ENCODE peak calls at places on chromosomes 13 and 19, in six cellular contexts. One of them, this sample, is unnamed.

GRCh38 chr19:46745521-46746280 is at the start of gene FKRP:
- DNase-seq in ovary: peak; percentile 55
- DNase-seq in A172: no peak
- DNase-seq in NCI-H446: peak; percentile 31
- DNase-seq in ascending aorta: no peak
- DNase-seq in OCI-M1: peak; percentile 69
- DNase-seq in this sample: no peak

GRCh38 chr13:49436890-49437289 is 7.0 kb downstream of the CAB39L start:
- DNase-seq in ovary: peak; percentile 69
- DNase-seq in A172: peak; percentile 46
- DNase-seq in NCI-H446: no peak
- DNase-seq in ascending aorta: peak; percentile 71
- DNase-seq in OCI-M1: peak; percentile 84
- DNase-seq in this sample: peak; percentile 37

GRCh38 chr13:73715114-73715909 is 418.9 kb downstream of the KLF12 start:
- DNase-seq in ovary: no peak
- DNase-seq in A172: no peak
- DNase-seq in NCI-H446: no peak
- DNase-seq in ascending aorta: no peak
- DNase-seq in OCI-M1: peak; percentile 27
- DNase-seq in this sample: no peak

GRCh38 chr19:30857388-30857787 is 485.2 kb downstream of the ZNF536 start:
- DNase-seq in ovary: no peak
- DNase-seq in A172: no peak
- DNase-seq in NCI-H446: no peak
- DNase-seq in ascending aorta: no peak
- DNase-seq in OCI-M1: no peak
- DNase-seq in this sample: no peak

GRCh38 chr13:113495494-113496251 is 5.2 kb upstream of the DCUN1D2 start:
- DNase-seq in ovary: no peak
- DNase-seq in A172: peak; percentile 10
- DNase-seq in NCI-H446: no peak
- DNase-seq in ascending aorta: no peak
- DNase-seq in OCI-M1: no peak
- DNase-seq in this sample: peak; percentile 16

GRCh38 chr13:30730526-30730925 is 4.8 kb upstream of the ALOX5AP start:
- DNase-seq in ovary: no peak
- DNase-seq in A172: no peak
- DNase-seq in NCI-H446: peak; percentile 47
- DNase-seq in ascending aorta: no peak
- DNase-seq in OCI-M1: no peak
- DNase-seq in this sample: no peak

GRCh38 chr13:46655727-46656180 is 102.8 kb downstream of the LRCH1 start:
- DNase-seq in ovary: no peak
- DNase-seq in A172: no peak
- DNase-seq in NCI-H446: peak; percentile 43
- DNase-seq in ascending aorta: no peak
- DNase-seq in OCI-M1: no peak
- DNase-seq in this sample: no peak

GRCh38 chr13:112596220-112596619 is 8.3 kb upstream of the TUBGCP3 start:
- DNase-seq in ovary: no peak
- DNase-seq in A172: no peak
- DNase-seq in NCI-H446: no peak
- DNase-seq in ascending aorta: no peak
- DNase-seq in OCI-M1: no peak
- DNase-seq in this sample: no peak

GRCh38 chr13:79741006-79741405 is 260.1 kb downstream of the NDFIP2 start:
- DNase-seq in ovary: peak; percentile 71
- DNase-seq in A172: no peak
- DNase-seq in NCI-H446: no peak
- DNase-seq in ascending aorta: no peak
- DNase-seq in OCI-M1: no peak
- DNase-seq in this sample: no peak

GRCh38 chr13:110055089-110055488 is 251.9 kb downstream of the COL4A1 start:
- DNase-seq in ovary: no peak
- DNase-seq in A172: peak; percentile 11
- DNase-seq in NCI-H446: no peak
- DNase-seq in ascending aorta: no peak
- DNase-seq in OCI-M1: no peak
- DNase-seq in this sample: peak; percentile 39

GRCh38 chr13:113670541-113670940 is 3.5 kb downstream of the GRK1 start:
- DNase-seq in ovary: no peak
- DNase-seq in A172: no peak
- DNase-seq in NCI-H446: no peak
- DNase-seq in ascending aorta: no peak
- DNase-seq in OCI-M1: no peak
- DNase-seq in this sample: no peak

GRCh38 chr19:7748171-7748570 is 837 bp upstream of the CD209 start:
- DNase-seq in ovary: no peak
- DNase-seq in A172: no peak
- DNase-seq in NCI-H446: no peak
- DNase-seq in ascending aorta: no peak
- DNase-seq in OCI-M1: no peak
- DNase-seq in this sample: no peak

GRCh38 chr19:6481541-6482342 is at the start of gene DENND1C:
- DNase-seq in ovary: no peak
- DNase-seq in A172: peak; percentile 41
- DNase-seq in NCI-H446: no peak
- DNase-seq in ascending aorta: no peak
- DNase-seq in OCI-M1: no peak
- DNase-seq in this sample: no peak

GRCh38 chr13:66427330-66427990 is 802.7 kb downstream of the PCDH9 start:
- DNase-seq in ovary: no peak
- DNase-seq in A172: no peak
- DNase-seq in NCI-H446: peak; percentile 0
- DNase-seq in ascending aorta: no peak
- DNase-seq in OCI-M1: no peak
- DNase-seq in this sample: no peak

GRCh38 chr13:46627462-46627861 is 74.5 kb downstream of the LRCH1 start:
- DNase-seq in ovary: no peak
- DNase-seq in A172: no peak
- DNase-seq in NCI-H446: no peak
- DNase-seq in ascending aorta: no peak
- DNase-seq in OCI-M1: peak; percentile 16
- DNase-seq in this sample: no peak

GRCh38 chr13:39561971-39562370 is 41.0 kb downstream of the LHFPL6 start:
- DNase-seq in ovary: no peak
- DNase-seq in A172: no peak
- DNase-seq in NCI-H446: no peak
- DNase-seq in ascending aorta: no peak
- DNase-seq in OCI-M1: no peak
- DNase-seq in this sample: no peak

GRCh38 chr19:15332311-15332996 is at the start of gene BRD4:
- DNase-seq in ovary: peak; percentile 81
- DNase-seq in A172: peak; percentile 14
- DNase-seq in NCI-H446: peak; percentile 74
- DNase-seq in ascending aorta: peak; percentile 80
- DNase-seq in OCI-M1: peak; percentile 87
- DNase-seq in this sample: no peak

GRCh38 chr19:56080669-56081401 is 40.3 kb downstream of the ZNF787 start:
- DNase-seq in ovary: peak; percentile 66
- DNase-seq in A172: peak; percentile 51
- DNase-seq in NCI-H446: peak; percentile 38
- DNase-seq in ascending aorta: peak; percentile 81
- DNase-seq in OCI-M1: peak; percentile 79
- DNase-seq in this sample: peak; percentile 51

GRCh38 chr19:52527954-52528326 is 472 bp downstream of the ZNF808 start:
- DNase-seq in ovary: peak; percentile 37
- DNase-seq in A172: no peak
- DNase-seq in NCI-H446: no peak
- DNase-seq in ascending aorta: no peak
- DNase-seq in OCI-M1: no peak
- DNase-seq in this sample: no peak

GRCh38 chr13:45055198-45055901 is 65.0 kb upstream of the GTF2F2 start:
- DNase-seq in ovary: no peak
- DNase-seq in A172: peak; percentile 86
- DNase-seq in NCI-H446: no peak
- DNase-seq in ascending aorta: no peak
- DNase-seq in OCI-M1: peak; percentile 21
- DNase-seq in this sample: peak; percentile 95

GRCh38 chr19:52542984-52543664 is 15.7 kb downstream of the ZNF808 start:
- DNase-seq in ovary: no peak
- DNase-seq in A172: no peak
- DNase-seq in NCI-H446: no peak
- DNase-seq in ascending aorta: no peak
- DNase-seq in OCI-M1: no peak
- DNase-seq in this sample: no peak

GRCh38 chr13:94595006-94595942 is 678 bp downstream of the TGDS start:
- DNase-seq in ovary: no peak
- DNase-seq in A172: peak; percentile 27
- DNase-seq in NCI-H446: no peak
- DNase-seq in ascending aorta: no peak
- DNase-seq in OCI-M1: peak; percentile 71
- DNase-seq in this sample: no peak

GRCh38 chr19:47229674-47230121 is 1.3 kb downstream of the BBC3 start:
- DNase-seq in ovary: no peak
- DNase-seq in A172: no peak
- DNase-seq in NCI-H446: no peak
- DNase-seq in ascending aorta: no peak
- DNase-seq in OCI-M1: peak; percentile 73
- DNase-seq in this sample: peak; percentile 43

GRCh38 chr13:48728226-48728625 is 74.5 kb downstream of the CYSLTR2 start:
- DNase-seq in ovary: no peak
- DNase-seq in A172: no peak
- DNase-seq in NCI-H446: no peak
- DNase-seq in ascending aorta: no peak
- DNase-seq in OCI-M1: no peak
- DNase-seq in this sample: no peak

GRCh38 chr13:111345682-111346081 is 25.2 kb downstream of the TEX29 start:
- DNase-seq in ovary: no peak
- DNase-seq in A172: no peak
- DNase-seq in NCI-H446: no peak
- DNase-seq in ascending aorta: no peak
- DNase-seq in OCI-M1: no peak
- DNase-seq in this sample: no peak

GRCh38 chr19:15680478-15680877 is 7.6 kb downstream of the CYP4F12 start:
- DNase-seq in ovary: no peak
- DNase-seq in A172: no peak
- DNase-seq in NCI-H446: no peak
- DNase-seq in ascending aorta: no peak
- DNase-seq in OCI-M1: no peak
- DNase-seq in this sample: no peak

GRCh38 chr19:41646589-41647204 is 19.8 kb upstream of the CEACAM4 start:
- DNase-seq in ovary: no peak
- DNase-seq in A172: no peak
- DNase-seq in NCI-H446: no peak
- DNase-seq in ascending aorta: no peak
- DNase-seq in OCI-M1: peak; percentile 48
- DNase-seq in this sample: no peak

GRCh38 chr13:20470136-20470535 is 55.5 kb downstream of the CRYL1 start:
- DNase-seq in ovary: no peak
- DNase-seq in A172: no peak
- DNase-seq in NCI-H446: no peak
- DNase-seq in ascending aorta: no peak
- DNase-seq in OCI-M1: no peak
- DNase-seq in this sample: no peak

GRCh38 chr19:52297601-52298358 is 811 bp downstream of the ZNF480 start:
- DNase-seq in ovary: no peak
- DNase-seq in A172: no peak
- DNase-seq in NCI-H446: no peak
- DNase-seq in ascending aorta: no peak
- DNase-seq in OCI-M1: peak; percentile 63
- DNase-seq in this sample: no peak

GRCh38 chr13:26881154-26881553 is 120.6 kb upstream of the GPR12 start:
- DNase-seq in ovary: no peak
- DNase-seq in A172: peak; percentile 34
- DNase-seq in NCI-H446: peak; percentile 26
- DNase-seq in ascending aorta: no peak
- DNase-seq in OCI-M1: no peak
- DNase-seq in this sample: peak; percentile 47